ENCODE peak calls at places on chromosomes 1 and 21, in five cellular contexts. G is stomach, F is suprapubic skin, N is transverse colon, L is breast epithelium. D is an unnamed sample.

GRCh38 chr1:182703539-182703938 is 19.2 kb upstream of the RGS8 start:
- DNase-seq in G (no peak), F (no peak), N (no peak), L (no peak), D (no peak)

GRCh38 chr1:182383037-182383661 is 8.4 kb downstream of the GLUL start:
- DNase-seq in G (no peak), F (no peak), N (no peak), L (no peak), D (no peak)

GRCh38 chr1:37147397-37147831 is 113.1 kb upstream of the GRIK3 start:
- DNase-seq in G (no peak), F (peak; percentile 65), N (no peak), L (no peak), D (no peak)

GRCh38 chr1:78651247-78651646 is 1.6 kb downstream of the IFI44 start:
- DNase-seq in G (no peak), F (no peak), N (no peak), L (no peak), D (no peak)

GRCh38 chr21:42455754-42456440 is 40.1 kb downstream of the RSPH1 start:
- DNase-seq in G (no peak), F (no peak), N (peak; percentile 7), L (no peak), D (no peak)

GRCh38 chr1:209805341-209805781 is 581 bp downstream of the IRF6 start:
- DNase-seq in G (peak; percentile 34), F (no peak), N (peak; percentile 46), L (no peak), D (no peak)

GRCh38 chr1:16321176-16321867 is 31.0 kb downstream of the FBXO42 start:
- DNase-seq in G (no peak), F (no peak), N (no peak), L (no peak), D (no peak)

GRCh38 chr1:12511128-12511484 is 106.9 kb downstream of the DHRS3 start:
- DNase-seq in G (no peak), F (peak; percentile 15), N (no peak), L (no peak), D (no peak)

GRCh38 chr1:200174525-200174924 is 147.0 kb downstream of the NR5A2 start:
- DNase-seq in G (no peak), F (no peak), N (no peak), L (no peak), D (no peak)

GRCh38 chr1:94754570-94754969 is 65.6 kb upstream of the SLC44A3 start:
- DNase-seq in G (no peak), F (no peak), N (no peak), L (no peak), D (no peak)

GRCh38 chr1:9689011-9689706 is 37.6 kb downstream of the PIK3CD start:
- DNase-seq in G (peak; percentile 90), F (peak; percentile 88), N (peak; percentile 90), L (peak; percentile 64), D (no peak)

GRCh38 chr1:205571747-205572146 is 60.1 kb downstream of the ELK4 start:
- DNase-seq in G (peak; percentile 15), F (peak; percentile 52), N (peak; percentile 3), L (no peak), D (no peak)

GRCh38 chr1:27864264-27864895 is 8.0 kb upstream of the THEMIS2 start:
- DNase-seq in G (no peak), F (no peak), N (no peak), L (no peak), D (peak; percentile 86)

GRCh38 chr1:185666582-185666981 is 67.6 kb upstream of the HMCN1 start:
- DNase-seq in G (no peak), F (no peak), N (no peak), L (no peak), D (no peak)

GRCh38 chr1:26965628-26966027 is 5.4 kb upstream of the KDF1 start:
- DNase-seq in G (no peak), F (no peak), N (no peak), L (no peak), D (no peak)

GRCh38 chr1:214429951-214430742 is 121.3 kb downstream of the PTPN14 start:
- DNase-seq in G (no peak), F (no peak), N (no peak), L (no peak), D (no peak)

GRCh38 chr1:39825432-39825941 is 36.8 kb upstream of the BMP8B start:
- DNase-seq in G (no peak), F (no peak), N (peak; percentile 72), L (no peak), D (peak; percentile 25)

GRCh38 chr1:180365039-180365438 is 135.0 kb downstream of the LHX4 start:
- DNase-seq in G (no peak), F (no peak), N (no peak), L (no peak), D (peak; percentile 33)

GRCh38 chr1:41370756-41371420 is 9.7 kb downstream of the FOXO6 start:
- DNase-seq in G (no peak), F (no peak), N (no peak), L (no peak), D (no peak)

GRCh38 chr1:160158031-160158430 is 6.6 kb downstream of the ATP1A4 start:
- DNase-seq in G (no peak), F (no peak), N (no peak), L (no peak), D (no peak)

GRCh38 chr1:172950528-172950927 is 100.2 kb downstream of the TNFSF18 start:
- DNase-seq in G (no peak), F (no peak), N (no peak), L (no peak), D (no peak)

GRCh38 chr21:31678478-31678877 is 19.0 kb downstream of the SOD1 start:
- DNase-seq in G (no peak), F (no peak), N (no peak), L (no peak), D (no peak)

GRCh38 chr1:19208710-19209438 is 1.2 kb downstream of the UBR4 start:
- DNase-seq in G (no peak), F (no peak), N (no peak), L (no peak), D (no peak)

GRCh38 chr21:15788847-15789548 is 59.2 kb downstream of the USP25 start:
- DNase-seq in G (no peak), F (no peak), N (no peak), L (no peak), D (no peak)

GRCh38 chr1:205565799-205566198 is 61.3 kb downstream of the CDK18 start:
- DNase-seq in G (peak; percentile 64), F (no peak), N (peak; percentile 21), L (no peak), D (no peak)

GRCh38 chr1:244833734-244834595 is 1.5 kb upstream of the COX20 start:
- DNase-seq in G (peak; percentile 60), F (no peak), N (peak; percentile 65), L (peak; percentile 60), D (peak; percentile 76)

GRCh38 chr21:45330075-45330781 is 42.5 kb upstream of the POFUT2 start:
- DNase-seq in G (no peak), F (no peak), N (peak; percentile 26), L (no peak), D (no peak)

GRCh38 chr1:235073331-235073967 is 55.2 kb downstream of the TOMM20 start:
- DNase-seq in G (peak; percentile 93), F (peak; percentile 89), N (peak; percentile 88), L (peak; percentile 98), D (peak; percentile 78)

GRCh38 chr1:37999434-38000232 is 5.7 kb downstream of the FHL3 start:
- DNase-seq in G (no peak), F (no peak), N (no peak), L (peak; percentile 35), D (peak; percentile 68)

GRCh38 chr1:32180186-32181060 is 948 bp downstream of the TXLNA start:
- DNase-seq in G (peak; percentile 54), F (peak; percentile 86), N (peak; percentile 62), L (no peak), D (peak; percentile 43)

GRCh38 chr1:206921772-206922265 is at the start of gene FCMR:
- DNase-seq in G (no peak), F (no peak), N (peak; percentile 41), L (no peak), D (peak; percentile 86)

GRCh38 chr1:29312469-29313466 is 76.4 kb downstream of the PTPRU start:
- DNase-seq in G (no peak), F (peak; percentile 67), N (no peak), L (no peak), D (no peak)

GRCh38 chr1:21913763-21914162 is 23.3 kb downstream of the HSPG2 start:
- DNase-seq in G (no peak), F (no peak), N (no peak), L (no peak), D (no peak)

GRCh38 chr1:150263549-150263948 is 5.3 kb downstream of the APH1A start:
- DNase-seq in G (no peak), F (no peak), N (no peak), L (no peak), D (no peak)
- TF ChIP-seq POLR2AphosphoS5 in G (no peak), F (no peak), N (no peak), L (no peak), D (no peak)

DNA sequence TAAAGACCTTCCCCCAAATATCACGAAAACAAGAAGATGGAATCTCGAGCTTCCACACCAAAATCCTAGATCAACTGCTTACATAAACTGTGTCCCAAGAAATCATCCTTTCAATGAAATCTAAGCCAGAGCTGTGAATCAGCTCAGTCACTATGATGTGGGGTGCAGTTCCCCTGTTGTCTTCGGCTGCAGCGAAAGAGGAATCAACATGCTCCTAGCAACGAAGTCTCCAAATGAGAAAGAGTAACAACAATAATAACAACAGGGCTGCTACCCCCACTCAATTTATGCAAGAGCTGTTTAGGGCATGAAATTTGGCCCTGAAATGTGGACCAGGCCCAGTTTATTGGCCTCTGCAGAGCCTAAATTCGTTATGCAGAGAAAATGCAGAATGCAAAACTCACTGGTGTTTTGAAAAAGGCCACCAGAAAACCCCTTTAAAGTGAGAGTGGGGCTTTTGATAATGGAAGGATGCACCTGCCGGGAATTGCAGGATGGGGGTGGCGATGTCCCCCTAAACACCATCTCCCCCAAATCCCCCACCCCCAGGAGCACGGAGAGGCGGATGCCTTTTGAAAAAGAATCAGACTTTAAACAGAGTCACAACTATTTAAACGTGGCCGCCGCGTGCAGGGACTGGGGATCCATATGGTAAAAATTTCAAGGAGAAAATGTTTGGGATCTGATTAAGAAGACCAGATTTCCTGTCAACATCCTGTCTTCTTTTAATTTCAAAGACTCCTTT is 2.0 kb downstream of the RUNX3 start:
- DNase-seq in G (no peak), F (no peak), N (no peak), L (no peak), D (no peak)
- TF ChIP-seq POLR2AphosphoS5 in G (no peak), F (no peak), N (peak; percentile 72), L (no peak), D (no peak)

GRCh38 chr1:2227341-2228156 is 570 bp upstream of the SKI start:
- DNase-seq in G (peak; percentile 97), F (peak; percentile 98), N (peak; percentile 97), L (peak; percentile 95), D (peak; percentile 92)
- TF ChIP-seq POLR2AphosphoS5 in G (peak; percentile 70), F (no peak), N (peak; percentile 67), L (peak; percentile 72), D (no peak)

GRCh38 chr1:2195785-2196184 is 1.2 kb upstream of the FAAP20 start:
- DNase-seq in G (no peak), F (no peak), N (no peak), L (no peak), D (no peak)

GRCh38 chr1:2196901-2197638 is 2.5 kb upstream of the FAAP20 start:
- DNase-seq in G (no peak), F (no peak), N (no peak), L (no peak), D (no peak)

GRCh38 chr1:2194319-2194897 is at the start of gene FAAP20:
- DNase-seq in G (peak; percentile 76), F (no peak), N (peak; percentile 77), L (no peak), D (no peak)

GRCh38 chr1:2193514-2194251 is 889 bp downstream of the FAAP20 start:
- DNase-seq in G (no peak), F (no peak), N (no peak), L (no peak), D (no peak)

GRCh38 chr1:2194898-2195673 is 514 bp upstream of the FAAP20 start:
- DNase-seq in G (peak; percentile 92), F (peak; percentile 95), N (peak; percentile 93), L (peak; percentile 88), D (peak; percentile 56)
- TF ChIP-seq POLR2AphosphoS5 in G (peak; percentile 26), F (peak; percentile 54), N (peak; percentile 59), L (peak; percentile 70), D (no peak)

D was measured in HL-60.